ENCODE peak calls at places on chromosomes 11 and 22, in four cellular contexts. B, K, Y and O are unnamed samples. For H3K4me1, the result is how much of the 10 kb centered on the place peaks cover.

GRCh38 chr22:19958083-19959042 is 16.7 kb upstream of the TXNRD2 start:
- DNase-seq in B (no peak), K (no peak), Y (peak), O (no peak)

GRCh38 chr11:99260696-99261095 is 239.9 kb downstream of the CNTN5 start:
- DNase-seq in B (no peak), K (no peak), Y (no peak), O (no peak)

GRCh38 chr22:17366830-17367229 is 2.4 kb upstream of the CECR2 start:
- DNase-seq in B (peak), K (no peak), Y (no peak), O (peak)

GRCh38 chr11:2902784-2903671 is 17.5 kb upstream of the CDKN1C start:
- DNase-seq in B (no peak), K (no peak), Y (no peak), O (no peak)

GRCh38 chr11:119717839-119718534 is 11.0 kb downstream of the NECTIN1 start:
- DNase-seq in B (no peak), K (no peak), Y (no peak), O (no peak)

GRCh38 chr11:133740928-133741327 is 104.4 kb downstream of the SPATA19 start:
- DNase-seq in B (no peak), K (no peak), Y (no peak), O (no peak)

GRCh38 chr22:35930933-35931332 is 97.7 kb downstream of the RBFOX2 start:
- DNase-seq in B (no peak), K (no peak), Y (peak), O (peak)

GRCh38 chr11:19868871-19869270 is 156.2 kb downstream of the NAV2 start:
- DNase-seq in B (no peak), K (no peak), Y (no peak), O (no peak)

GRCh38 chr11:127042445-127042844 is 41.9 kb upstream of the KIRREL3 start:
- DNase-seq in B (no peak), K (no peak), Y (no peak), O (no peak)

GRCh38 chr11:96113100-96113710 is 189.3 kb upstream of the MTMR2 start:
- DNase-seq in B (no peak), K (no peak), Y (no peak), O (no peak)

GRCh38 chr11:6695377-6695776 is 12.2 kb upstream of the MRPL17 start:
- DNase-seq in B (no peak), K (no peak), Y (no peak), O (no peak)

GRCh38 chr11:63560506-63561179 is 2.5 kb downstream of the PLAAT2 start:
- DNase-seq in B (no peak), K (peak), Y (no peak), O (peak)

DNA sequence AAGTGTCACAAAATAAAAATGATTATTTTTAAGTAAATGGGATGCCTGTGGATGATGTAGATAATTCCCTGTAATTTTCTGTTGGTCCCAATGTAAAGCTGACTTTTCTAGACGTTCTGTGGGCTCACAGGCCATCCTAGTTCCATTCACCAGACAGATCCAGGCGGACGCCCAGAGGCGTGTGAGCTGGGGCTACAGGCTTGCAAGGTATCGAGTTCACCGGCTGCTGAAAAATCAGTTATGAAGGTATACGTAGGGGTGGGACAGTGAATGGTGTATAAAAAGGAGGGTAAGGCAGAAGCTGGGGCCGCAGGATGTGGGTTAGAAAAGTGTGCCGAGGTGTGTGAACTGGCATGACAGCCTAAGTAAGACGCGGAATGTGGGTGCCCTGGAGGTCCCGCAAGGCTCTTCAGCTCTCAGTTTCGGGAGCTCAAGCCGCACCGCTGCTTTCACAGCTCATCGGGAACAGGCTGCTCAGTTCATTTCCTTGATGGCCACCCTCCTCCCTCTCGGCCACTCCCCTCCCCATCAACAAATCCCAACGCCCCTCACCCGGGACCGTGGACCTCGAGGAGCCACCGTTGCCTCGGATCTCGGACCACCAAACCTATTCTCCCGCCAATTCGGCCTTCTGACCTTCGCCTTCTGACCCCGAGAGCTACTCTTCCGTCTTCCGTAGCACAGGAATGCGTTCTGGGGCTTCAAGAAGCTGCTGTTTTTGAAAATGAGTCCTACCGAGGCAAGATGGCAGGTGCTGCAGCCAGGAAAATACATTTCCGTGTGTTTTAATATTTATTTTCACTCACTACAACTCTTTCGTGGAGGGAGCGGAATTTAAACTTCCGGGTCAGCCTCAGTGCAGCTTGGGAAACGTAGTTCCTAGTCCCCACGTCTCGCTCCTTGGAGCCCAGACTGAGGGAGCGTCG is at the start of gene XNDC1N:
- DNase-seq in B (peak), K (peak), Y (peak), O (peak)
- TF ChIP-seq CTCF in B (no peak), K (no peak), Y (no peak), O (no peak)

GRCh38 chr11:5690216-5690615 is 626 bp downstream of the TRIM22 start:
- DNase-seq in B (no peak), K (no peak), Y (peak), O (no peak)
- H3K27ac ChIP-seq in B (peak), K (peak), Y (peak), O (peak)

DNA sequence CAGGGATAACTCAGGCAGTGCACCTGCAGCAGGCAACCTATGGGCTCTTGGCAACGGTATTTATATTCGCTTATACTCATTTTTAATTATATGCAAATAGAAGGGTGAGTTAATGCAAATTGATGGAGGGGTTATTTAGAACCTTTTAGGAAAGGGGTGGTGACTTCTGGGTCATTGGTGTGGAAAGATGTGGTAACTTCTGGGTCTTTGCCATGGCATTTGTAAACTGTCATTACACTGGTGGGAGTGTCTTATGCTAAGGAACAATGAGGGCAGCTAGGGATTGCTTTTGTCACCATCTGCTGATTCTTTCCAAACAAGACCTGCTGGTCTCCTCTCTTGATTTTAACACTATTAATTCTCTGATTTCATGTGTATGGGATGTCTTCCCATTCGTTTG is 11.7 kb upstream of the KAT5 start:
- DNase-seq in B (no peak), K (no peak), Y (no peak), O (no peak)
- H3K4me1 ChIP-seq in B (under half), K (under half), Y (under half), O (under half)

GRCh38 chr22:31926969-31927368 is 17.4 kb upstream of the YWHAH start:
- DNase-seq in B (no peak), K (no peak), Y (no peak), O (no peak)
- TF ChIP-seq CTCF in B (no peak), K (no peak), Y (no peak), O (no peak)

GRCh38 chr11:94450061-94450460 is 43.6 kb downstream of the MRE11 start:
- DNase-seq in B (no peak), K (no peak), Y (no peak), O (no peak)

GRCh38 chr11:94445641-94446040 is 44.4 kb upstream of the GPR83 start:
- DNase-seq in B (no peak), K (no peak), Y (no peak), O (no peak)

GRCh38 chr11:94449029-94449428 is 44.6 kb downstream of the MRE11 start:
- DNase-seq in B (no peak), K (no peak), Y (no peak), O (no peak)

GRCh38 chr11:94452988-94453387 is 40.7 kb downstream of the MRE11 start:
- DNase-seq in B (no peak), K (no peak), Y (no peak), O (no peak)

DNA sequence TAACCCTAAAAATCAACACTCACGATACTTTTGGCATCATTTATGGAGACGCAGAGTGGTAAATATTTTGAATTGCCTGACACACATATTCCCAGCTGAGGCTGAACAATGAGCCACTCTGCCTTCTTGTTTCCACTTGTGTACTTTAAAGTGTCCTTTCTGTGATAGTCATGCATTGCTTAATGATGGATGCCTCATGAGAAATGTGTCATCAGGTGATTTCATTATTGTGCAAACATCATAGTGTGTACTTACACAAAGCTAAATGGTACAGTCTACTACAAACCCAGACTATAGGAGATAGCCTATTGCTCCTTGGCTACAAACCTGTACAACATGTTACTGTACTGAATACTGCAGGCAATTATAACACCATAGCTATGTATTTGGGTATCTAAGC is 44.2 kb downstream of the MRE11 start:
- DNase-seq in B (no peak), K (no peak), Y (no peak), O (no peak)
- H3K27ac ChIP-seq in B (no peak), K (no peak), Y (no peak), O (no peak)

DNA sequence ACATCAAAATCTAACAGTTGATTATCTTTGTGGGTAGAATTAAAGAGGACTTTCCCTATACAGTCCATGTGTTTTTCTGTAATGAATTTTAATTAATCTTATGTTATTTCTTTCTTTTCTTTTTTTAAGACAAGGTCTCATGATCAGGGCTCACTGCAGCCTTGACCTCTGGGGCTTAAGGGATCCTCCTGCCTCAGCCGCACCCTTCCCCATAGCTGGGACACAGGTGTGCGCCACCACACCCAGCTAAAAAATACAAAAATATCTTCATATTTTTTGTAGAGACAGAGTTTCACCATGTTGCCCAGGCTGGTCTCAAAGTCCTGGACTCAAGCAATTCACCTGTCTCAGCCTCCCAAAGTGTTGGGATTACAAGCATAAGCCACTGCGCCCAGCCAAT is 7.7 kb downstream of the RAB30 start:
- DNase-seq in B (no peak), K (no peak), Y (no peak), O (no peak)
- H3K4me1 ChIP-seq in B (under half), K (under half), Y (half or more), O (under half)

GRCh38 chr22:44957267-44957905 is 52.4 kb downstream of the PHF21B start:
- DNase-seq in B (no peak), K (no peak), Y (no peak), O (no peak)
- TF ChIP-seq CTCF in B (no peak), K (no peak), Y (no peak), O (no peak)

GRCh38 chr22:48366591-48366990 is 1461.1 kb downstream of the BRD1 start:
- DNase-seq in B (no peak), K (no peak), Y (no peak), O (no peak)
- H3K27ac ChIP-seq in B (no peak), K (no peak), Y (no peak), O (no peak)